ENCODE peak calls at places on chromosomes 12 and 14, in eight cellular contexts. One of them, this sample, is unnamed. For H3K4me1, the result is how much of the 10 kb centered on the place peaks cover.

GRCh38 chr12:62625238-62625637 is 158.6 kb downstream of the MON2 start:
- DNase-seq in tibial artery: no peak
- DNase-seq in effector memory CD4-positive, alpha-beta T cell: no peak
- DNase-seq in aorta: no peak
- DNase-seq in stomach: peak
- DNase-seq in testis: no peak
- DNase-seq in GM23338: no peak
- DNase-seq in lower lobe of right lung: no peak
- DNase-seq in this sample: no peak

GRCh38 chr12:54227376-54227775 is 38.6 kb upstream of the SMUG1 start:
- DNase-seq in tibial artery: no peak
- DNase-seq in effector memory CD4-positive, alpha-beta T cell: no peak
- DNase-seq in aorta: no peak
- DNase-seq in stomach: no peak
- DNase-seq in testis: no peak
- DNase-seq in GM23338: no peak
- DNase-seq in lower lobe of right lung: no peak
- DNase-seq in this sample: no peak

GRCh38 chr12:57093412-57094193 is 4.7 kb downstream of the NAB2 start:
- DNase-seq in tibial artery: peak
- DNase-seq in effector memory CD4-positive, alpha-beta T cell: peak
- DNase-seq in aorta: peak
- DNase-seq in stomach: peak
- DNase-seq in testis: peak
- DNase-seq in GM23338: peak
- DNase-seq in lower lobe of right lung: peak
- DNase-seq in this sample: no peak

GRCh38 chr14:97393244-97393643 is 596.1 kb downstream of the VRK1 start:
- DNase-seq in tibial artery: no peak
- DNase-seq in effector memory CD4-positive, alpha-beta T cell: no peak
- DNase-seq in aorta: no peak
- DNase-seq in stomach: no peak
- DNase-seq in testis: no peak
- DNase-seq in GM23338: no peak
- DNase-seq in lower lobe of right lung: no peak
- DNase-seq in this sample: no peak

GRCh38 chr14:24130717-24131548 is 474 bp downstream of the FITM1 start:
- DNase-seq in tibial artery: no peak
- DNase-seq in effector memory CD4-positive, alpha-beta T cell: no peak
- DNase-seq in aorta: peak
- DNase-seq in stomach: no peak
- DNase-seq in testis: no peak
- DNase-seq in GM23338: no peak
- DNase-seq in lower lobe of right lung: no peak
- DNase-seq in this sample: peak

GRCh38 chr14:98501335-98501734 is 770.7 kb downstream of the BCL11B start:
- DNase-seq in tibial artery: no peak
- DNase-seq in effector memory CD4-positive, alpha-beta T cell: no peak
- DNase-seq in aorta: no peak
- DNase-seq in stomach: no peak
- DNase-seq in testis: no peak
- DNase-seq in GM23338: no peak
- DNase-seq in lower lobe of right lung: no peak
- DNase-seq in this sample: no peak

GRCh38 chr12:89948266-89949175 is 239.9 kb upstream of the ATP2B1 start:
- DNase-seq in tibial artery: no peak
- DNase-seq in effector memory CD4-positive, alpha-beta T cell: no peak
- DNase-seq in aorta: no peak
- DNase-seq in stomach: no peak
- DNase-seq in testis: no peak
- DNase-seq in GM23338: no peak
- DNase-seq in lower lobe of right lung: no peak
- DNase-seq in this sample: no peak

GRCh38 chr14:51650721-51651387 is 856 bp upstream of the FRMD6 start:
- DNase-seq in tibial artery: peak
- DNase-seq in effector memory CD4-positive, alpha-beta T cell: no peak
- DNase-seq in aorta: peak
- DNase-seq in stomach: no peak
- DNase-seq in testis: peak
- DNase-seq in GM23338: peak
- DNase-seq in lower lobe of right lung: peak
- DNase-seq in this sample: no peak

GRCh38 chr12:58920102-58920955 is at the start of gene LRIG3:
- DNase-seq in tibial artery: peak
- DNase-seq in effector memory CD4-positive, alpha-beta T cell: no peak
- DNase-seq in aorta: peak
- DNase-seq in stomach: peak
- DNase-seq in testis: peak
- DNase-seq in GM23338: peak
- DNase-seq in lower lobe of right lung: peak
- DNase-seq in this sample: no peak

GRCh38 chr14:42961509-42961908 is 1354.8 kb downstream of the LRFN5 start:
- DNase-seq in tibial artery: no peak
- DNase-seq in effector memory CD4-positive, alpha-beta T cell: no peak
- DNase-seq in aorta: no peak
- DNase-seq in stomach: no peak
- DNase-seq in testis: no peak
- DNase-seq in GM23338: no peak
- DNase-seq in lower lobe of right lung: no peak
- DNase-seq in this sample: no peak

GRCh38 chr12:42282301-42282700 is 43.6 kb downstream of the ZCRB1 start:
- DNase-seq in tibial artery: no peak
- DNase-seq in effector memory CD4-positive, alpha-beta T cell: no peak
- DNase-seq in aorta: no peak
- DNase-seq in stomach: no peak
- DNase-seq in testis: no peak
- DNase-seq in GM23338: no peak
- DNase-seq in lower lobe of right lung: no peak
- DNase-seq in this sample: no peak

GRCh38 chr12:388547-389137 is 478 bp downstream of the KDM5A start:
- DNase-seq in tibial artery: no peak
- DNase-seq in effector memory CD4-positive, alpha-beta T cell: peak
- DNase-seq in aorta: no peak
- DNase-seq in stomach: no peak
- DNase-seq in testis: peak
- DNase-seq in GM23338: peak
- DNase-seq in lower lobe of right lung: peak
- DNase-seq in this sample: no peak

GRCh38 chr12:3892631-3893030 is 19.4 kb upstream of the PARP11 start:
- DNase-seq in tibial artery: no peak
- DNase-seq in effector memory CD4-positive, alpha-beta T cell: no peak
- DNase-seq in aorta: no peak
- DNase-seq in stomach: no peak
- DNase-seq in testis: no peak
- DNase-seq in GM23338: no peak
- DNase-seq in lower lobe of right lung: no peak
- DNase-seq in this sample: no peak

GRCh38 chr14:21308479-21309237 is 28.8 kb downstream of the RPGRIP1 start:
- DNase-seq in tibial artery: peak
- DNase-seq in effector memory CD4-positive, alpha-beta T cell: peak
- DNase-seq in aorta: peak
- DNase-seq in stomach: peak
- DNase-seq in testis: peak
- DNase-seq in GM23338: peak
- DNase-seq in lower lobe of right lung: peak
- DNase-seq in this sample: peak
- H3K27ac ChIP-seq in tibial artery: no peak
- H3K27ac ChIP-seq in effector memory CD4-positive, alpha-beta T cell: peak
- H3K27ac ChIP-seq in aorta: no peak
- H3K27ac ChIP-seq in stomach: peak
- H3K27ac ChIP-seq in testis: peak
- H3K27ac ChIP-seq in GM23338: peak
- H3K27ac ChIP-seq in lower lobe of right lung: peak
- H3K27ac ChIP-seq in this sample: peak

DNA sequence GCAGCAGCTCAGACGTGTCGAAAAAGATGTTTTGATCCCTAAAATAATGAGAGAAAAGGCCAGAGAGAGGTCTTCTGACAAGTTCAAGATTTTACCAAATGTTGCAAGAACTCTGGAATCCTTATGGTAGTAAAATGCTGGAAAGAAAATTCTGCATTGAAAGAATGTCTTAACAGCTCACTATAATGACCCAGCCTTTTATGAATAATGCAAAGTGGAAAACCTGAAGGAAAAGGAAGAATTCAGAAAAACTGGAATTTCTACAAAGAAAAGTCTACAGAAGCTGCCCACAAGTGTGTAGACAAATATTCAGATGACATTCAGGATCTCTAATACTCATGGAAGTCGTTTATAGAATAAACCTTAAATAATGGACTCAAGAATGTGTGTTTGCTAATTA is 1.8 kb upstream of the CCDC88C start:
- DNase-seq in tibial artery: no peak
- DNase-seq in effector memory CD4-positive, alpha-beta T cell: no peak
- DNase-seq in aorta: no peak
- DNase-seq in stomach: no peak
- DNase-seq in testis: no peak
- DNase-seq in GM23338: no peak
- DNase-seq in lower lobe of right lung: no peak
- DNase-seq in this sample: no peak
- H3K4me1 ChIP-seq in tibial artery: under half
- H3K4me1 ChIP-seq in effector memory CD4-positive, alpha-beta T cell: under half
- H3K4me1 ChIP-seq in aorta: under half
- H3K4me1 ChIP-seq in stomach: half or more
- H3K4me1 ChIP-seq in testis: under half
- H3K4me1 ChIP-seq in GM23338: under half
- H3K4me1 ChIP-seq in lower lobe of right lung: under half
- H3K4me1 ChIP-seq in this sample: under half

GRCh38 chr12:30959110-30959710 is 32.7 kb downstream of the TSPAN11 start:
- DNase-seq in tibial artery: no peak
- DNase-seq in effector memory CD4-positive, alpha-beta T cell: no peak
- DNase-seq in aorta: no peak
- DNase-seq in stomach: no peak
- DNase-seq in testis: no peak
- DNase-seq in GM23338: no peak
- DNase-seq in lower lobe of right lung: no peak
- DNase-seq in this sample: no peak

GRCh38 chr12:30955214-30955613 is 28.7 kb downstream of the TSPAN11 start:
- DNase-seq in tibial artery: no peak
- DNase-seq in effector memory CD4-positive, alpha-beta T cell: no peak
- DNase-seq in aorta: no peak
- DNase-seq in stomach: no peak
- DNase-seq in testis: no peak
- DNase-seq in GM23338: no peak
- DNase-seq in lower lobe of right lung: no peak
- DNase-seq in this sample: no peak

GRCh38 chr12:30952036-30952435 is 25.5 kb downstream of the TSPAN11 start:
- DNase-seq in tibial artery: no peak
- DNase-seq in effector memory CD4-positive, alpha-beta T cell: no peak
- DNase-seq in aorta: no peak
- DNase-seq in stomach: no peak
- DNase-seq in testis: no peak
- DNase-seq in GM23338: no peak
- DNase-seq in lower lobe of right lung: no peak
- DNase-seq in this sample: no peak

GRCh38 chr12:30953257-30953656 is 26.7 kb downstream of the TSPAN11 start:
- DNase-seq in tibial artery: no peak
- DNase-seq in effector memory CD4-positive, alpha-beta T cell: no peak
- DNase-seq in aorta: no peak
- DNase-seq in stomach: no peak
- DNase-seq in testis: no peak
- DNase-seq in GM23338: no peak
- DNase-seq in lower lobe of right lung: no peak
- DNase-seq in this sample: no peak

DNA sequence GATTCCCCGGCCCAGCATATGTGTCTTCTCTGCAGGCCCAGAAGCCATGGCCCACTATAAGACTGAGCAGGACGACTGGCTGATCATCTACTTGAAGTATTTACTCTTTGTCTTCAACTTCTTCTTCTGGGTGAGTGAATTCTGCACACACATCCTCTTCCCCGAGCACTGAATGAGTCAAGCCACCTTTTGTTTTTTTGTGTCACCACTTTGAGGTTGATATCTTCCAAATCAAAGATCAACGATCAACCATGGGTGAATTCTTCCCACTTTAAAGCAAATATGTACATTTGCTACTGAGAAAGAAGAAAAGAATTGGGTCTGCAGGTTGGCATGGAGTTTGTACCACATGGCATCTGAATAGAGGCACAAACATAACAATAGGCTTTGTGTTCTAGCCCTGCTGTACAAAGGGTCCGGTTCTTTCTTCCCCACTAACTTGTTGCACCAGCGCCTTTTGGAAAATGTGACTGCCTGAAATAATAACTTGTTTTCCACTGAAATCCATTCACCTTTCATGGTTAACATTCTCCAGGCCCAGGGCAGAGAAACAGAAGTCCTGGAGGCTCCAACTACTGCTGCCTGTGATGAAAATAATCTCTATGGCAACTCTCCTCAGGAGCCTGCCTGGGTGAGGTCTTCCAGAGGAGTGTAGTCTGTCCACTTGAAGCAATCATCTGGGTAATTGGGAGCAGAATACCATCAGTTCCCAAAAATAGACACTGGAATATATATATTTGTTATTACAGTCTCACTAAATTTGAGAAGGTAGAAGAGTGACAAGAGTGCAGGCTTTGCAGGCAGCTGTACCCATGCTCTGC is 27.6 kb downstream of the TSPAN11 start:
- DNase-seq in tibial artery: no peak
- DNase-seq in effector memory CD4-positive, alpha-beta T cell: no peak
- DNase-seq in aorta: no peak
- DNase-seq in stomach: no peak
- DNase-seq in testis: no peak
- DNase-seq in GM23338: no peak
- DNase-seq in lower lobe of right lung: no peak
- DNase-seq in this sample: no peak
- H3K27ac ChIP-seq in tibial artery: no peak
- H3K27ac ChIP-seq in effector memory CD4-positive, alpha-beta T cell: no peak
- H3K27ac ChIP-seq in aorta: no peak
- H3K27ac ChIP-seq in stomach: no peak
- H3K27ac ChIP-seq in testis: no peak
- H3K27ac ChIP-seq in GM23338: no peak
- H3K27ac ChIP-seq in lower lobe of right lung: no peak
- H3K27ac ChIP-seq in this sample: no peak

GRCh38 chr14:104581521-104581920 is 2.0 kb downstream of the C14orf180 start:
- DNase-seq in tibial artery: no peak
- DNase-seq in effector memory CD4-positive, alpha-beta T cell: no peak
- DNase-seq in aorta: no peak
- DNase-seq in stomach: no peak
- DNase-seq in testis: no peak
- DNase-seq in GM23338: no peak
- DNase-seq in lower lobe of right lung: no peak
- DNase-seq in this sample: no peak

GRCh38 chr14:104582005-104582404 is 2.4 kb downstream of the C14orf180 start:
- DNase-seq in tibial artery: peak
- DNase-seq in effector memory CD4-positive, alpha-beta T cell: no peak
- DNase-seq in aorta: peak
- DNase-seq in stomach: peak
- DNase-seq in testis: peak
- DNase-seq in GM23338: no peak
- DNase-seq in lower lobe of right lung: no peak
- DNase-seq in this sample: no peak

GRCh38 chr14:104580961-104581360 is 1.4 kb downstream of the C14orf180 start:
- DNase-seq in tibial artery: peak
- DNase-seq in effector memory CD4-positive, alpha-beta T cell: no peak
- DNase-seq in aorta: peak
- DNase-seq in stomach: peak
- DNase-seq in testis: peak
- DNase-seq in GM23338: no peak
- DNase-seq in lower lobe of right lung: no peak
- DNase-seq in this sample: no peak

GRCh38 chr14:104583424-104584114 is 4.0 kb downstream of the C14orf180 start:
- DNase-seq in tibial artery: no peak
- DNase-seq in effector memory CD4-positive, alpha-beta T cell: no peak
- DNase-seq in aorta: no peak
- DNase-seq in stomach: no peak
- DNase-seq in testis: no peak
- DNase-seq in GM23338: no peak
- DNase-seq in lower lobe of right lung: no peak
- DNase-seq in this sample: no peak

GRCh38 chr14:104582649-104583048 is 3.1 kb downstream of the C14orf180 start:
- DNase-seq in tibial artery: peak
- DNase-seq in effector memory CD4-positive, alpha-beta T cell: no peak
- DNase-seq in aorta: no peak
- DNase-seq in stomach: peak
- DNase-seq in testis: peak
- DNase-seq in GM23338: no peak
- DNase-seq in lower lobe of right lung: no peak
- DNase-seq in this sample: no peak
- H3K4me1 ChIP-seq in tibial artery: half or more
- H3K4me1 ChIP-seq in effector memory CD4-positive, alpha-beta T cell: under half
- H3K4me1 ChIP-seq in aorta: under half
- H3K4me1 ChIP-seq in stomach: half or more
- H3K4me1 ChIP-seq in testis: under half
- H3K4me1 ChIP-seq in GM23338: under half
- H3K4me1 ChIP-seq in lower lobe of right lung: under half
- H3K4me1 ChIP-seq in this sample: under half